ENCODE peak calls at places on chromosomes 11 and 22, in four cellular contexts. One of them, this sample, is unnamed.

GRCh38 chr11:82546556-82547162 is 187.0 kb downstream of the FAM181B start:
- DNase-seq in A172: no peak
- DNase-seq in DMS153: no peak
- DNase-seq in HT1080: no peak
- DNase-seq in this sample: no peak

GRCh38 chr11:131423715-131424114 is 53.3 kb downstream of the NTM start:
- DNase-seq in A172: peak
- DNase-seq in DMS153: no peak
- DNase-seq in HT1080: peak
- DNase-seq in this sample: no peak

GRCh38 chr22:46614070-46614931 is 5.9 kb upstream of the GRAMD4 start:
- DNase-seq in A172: no peak
- DNase-seq in DMS153: no peak
- DNase-seq in HT1080: no peak
- DNase-seq in this sample: no peak

GRCh38 chr22:38863531-38864131 is 8.4 kb downstream of the CBX6 start:
- DNase-seq in A172: no peak
- DNase-seq in DMS153: no peak
- DNase-seq in HT1080: no peak
- DNase-seq in this sample: no peak

GRCh38 chr22:37674951-37675929 is at the start of gene LGALS1:
- DNase-seq in A172: peak
- DNase-seq in DMS153: peak
- DNase-seq in HT1080: peak
- DNase-seq in this sample: peak

GRCh38 chr22:24937114-24937513 is 9.4 kb downstream of the LHFPL7 start:
- DNase-seq in A172: no peak
- DNase-seq in DMS153: peak
- DNase-seq in HT1080: peak
- DNase-seq in this sample: no peak

GRCh38 chr11:123475478-123475877 is 45.4 kb downstream of the GRAMD1B start:
- DNase-seq in A172: peak
- DNase-seq in DMS153: peak
- DNase-seq in HT1080: peak
- DNase-seq in this sample: no peak

GRCh38 chr11:28417601-28418323 is 309.6 kb downstream of the METTL15 start:
- DNase-seq in A172: no peak
- DNase-seq in DMS153: no peak
- DNase-seq in HT1080: peak
- DNase-seq in this sample: no peak

GRCh38 chr11:86443415-86443814 is 68.7 kb downstream of the CCDC81 start:
- DNase-seq in A172: no peak
- DNase-seq in DMS153: no peak
- DNase-seq in HT1080: no peak
- DNase-seq in this sample: no peak

GRCh38 chr11:95011376-95011775 is 13.7 kb upstream of the KDM4E start:
- DNase-seq in A172: no peak
- DNase-seq in DMS153: no peak
- DNase-seq in HT1080: no peak
- DNase-seq in this sample: no peak

GRCh38 chr11:64501500-64502427 is 89.3 kb upstream of the SLC22A12 start:
- DNase-seq in A172: no peak
- DNase-seq in DMS153: no peak
- DNase-seq in HT1080: no peak
- DNase-seq in this sample: no peak

GRCh38 chr22:37121887-37122591 is 12.5 kb upstream of the TMPRSS6 start:
- DNase-seq in A172: peak
- DNase-seq in DMS153: peak
- DNase-seq in HT1080: peak
- DNase-seq in this sample: no peak

GRCh38 chr11:130858215-130858614 is 58.1 kb downstream of the SNX19 start:
- DNase-seq in A172: peak
- DNase-seq in DMS153: no peak
- DNase-seq in HT1080: peak
- DNase-seq in this sample: no peak

GRCh38 chr11:72014761-72015320 is 16.1 kb downstream of the IL18BP start:
- DNase-seq in A172: no peak
- DNase-seq in DMS153: no peak
- DNase-seq in HT1080: no peak
- DNase-seq in this sample: no peak

GRCh38 chr22:47053865-47054185 is 291.4 kb downstream of the TBC1D22A start:
- DNase-seq in A172: peak
- DNase-seq in DMS153: no peak
- DNase-seq in HT1080: peak
- DNase-seq in this sample: no peak

GRCh38 chr22:22463855-22464540 is 44.5 kb downstream of the ZNF280B start:
- DNase-seq in A172: peak
- DNase-seq in DMS153: peak
- DNase-seq in HT1080: peak
- DNase-seq in this sample: peak

GRCh38 chr11:665707-666281 is 28.7 kb downstream of the DRD4 start:
- DNase-seq in A172: no peak
- DNase-seq in DMS153: no peak
- DNase-seq in HT1080: no peak
- DNase-seq in this sample: no peak

GRCh38 chr11:88384678-88385015 is 47.1 kb upstream of the CTSC start:
- DNase-seq in A172: no peak
- DNase-seq in DMS153: no peak
- DNase-seq in HT1080: peak
- DNase-seq in this sample: no peak

GRCh38 chr11:116853461-116854073 is 16.1 kb upstream of the APOA1 start:
- DNase-seq in A172: peak
- DNase-seq in DMS153: peak
- DNase-seq in HT1080: peak
- DNase-seq in this sample: peak

GRCh38 chr22:32699686-32700085 is 101.8 kb upstream of the TIMP3 start:
- DNase-seq in A172: no peak
- DNase-seq in DMS153: no peak
- DNase-seq in HT1080: no peak
- DNase-seq in this sample: no peak

GRCh38 chr11:67053896-67054850 is 2.5 kb upstream of the RHOD start:
- DNase-seq in A172: peak
- DNase-seq in DMS153: no peak
- DNase-seq in HT1080: peak
- DNase-seq in this sample: peak

GRCh38 chr11:88651556-88651955 is 314.0 kb upstream of the CTSC start:
- DNase-seq in A172: no peak
- DNase-seq in DMS153: no peak
- DNase-seq in HT1080: no peak
- DNase-seq in this sample: no peak

GRCh38 chr11:19241260-19242183 is 777 bp upstream of the E2F8 start:
- DNase-seq in A172: no peak
- DNase-seq in DMS153: no peak
- DNase-seq in HT1080: no peak
- DNase-seq in this sample: peak

GRCh38 chr11:8259316-8259995 is 4.2 kb downstream of the LMO1 start:
- DNase-seq in A172: no peak
- DNase-seq in DMS153: no peak
- DNase-seq in HT1080: no peak
- DNase-seq in this sample: peak

GRCh38 chr22:29225422-29226090 is 19.9 kb downstream of the EMID1 start:
- DNase-seq in A172: no peak
- DNase-seq in DMS153: peak
- DNase-seq in HT1080: peak
- DNase-seq in this sample: peak

GRCh38 chr11:111361874-111362273 is 17.2 kb downstream of the POU2AF1 start:
- DNase-seq in A172: no peak
- DNase-seq in DMS153: no peak
- DNase-seq in HT1080: no peak
- DNase-seq in this sample: no peak

GRCh38 chr22:19823638-19824196 is 31.0 kb downstream of the GNB1L start:
- DNase-seq in A172: no peak
- DNase-seq in DMS153: no peak
- DNase-seq in HT1080: no peak
- DNase-seq in this sample: no peak

GRCh38 chr11:488992-489391 is 18.1 kb downstream of the RNH1 start:
- DNase-seq in A172: no peak
- DNase-seq in DMS153: no peak
- DNase-seq in HT1080: no peak
- DNase-seq in this sample: no peak

GRCh38 chr11:88266157-88266556 is 71.4 kb downstream of the CTSC start:
- DNase-seq in A172: no peak
- DNase-seq in DMS153: no peak
- DNase-seq in HT1080: no peak
- DNase-seq in this sample: no peak

GRCh38 chr11:93567406-93567819 is 24.2 kb upstream of the SMCO4 start:
- DNase-seq in A172: peak
- DNase-seq in DMS153: no peak
- DNase-seq in HT1080: peak
- DNase-seq in this sample: peak

This sample was measured in MG63.